ENCODE peak calls at places on chromosomes 6 and 20, in nine cellular contexts. L is omental fat pad; N is HCT116; R is RWPE1; X is CD8-positive, alpha-beta T cell; Z is esophagus muscularis mucosa; I is endothelial cell of umbilical vein; C is WERI-Rb-1; V is left ventricle myocardium inferior. H is an unnamed sample.

GRCh38 chr20:9609892-9610502 is 95.6 kb downstream of the LAMP5 start:
- DNase-seq in L (peak; percentile 43), N (peak; percentile 59), V (no peak), Z (peak; percentile 86), I (peak; percentile 82), C (peak; percentile 61), X (peak; percentile 5), R (peak; percentile 37), H (peak; percentile 58)

GRCh38 chr6:35059606-35060355 is 81.4 kb downstream of the TCP11 start:
- DNase-seq in N (no peak), L (no peak), R (no peak), C (no peak), I (no peak), V (no peak), X (no peak), Z (no peak), H (peak; percentile 33)

GRCh38 chr20:31475472-31476312 is 604 bp downstream of the REM1 start:
- DNase-seq in R (no peak), N (no peak), C (no peak), I (no peak), Z (no peak), X (no peak), V (no peak), L (no peak), H (peak; percentile 40)

GRCh38 chr6:121826156-121826810 is 390.8 kb downstream of the GJA1 start:
- DNase-seq in N (peak; percentile 72), R (peak; percentile 84), I (peak; percentile 94), X (no peak), Z (no peak), V (no peak), C (no peak), L (no peak), H (no peak)

GRCh38 chr20:34709836-34710567 is 5.9 kb downstream of the TP53INP2 start:
- DNase-seq in X (peak; percentile 67), R (peak; percentile 87), V (peak; percentile 85), L (no peak), C (peak; percentile 78), Z (no peak), N (peak; percentile 42), I (peak; percentile 86), H (peak; percentile 58)

GRCh38 chr6:39882567-39882953 is 51.7 kb downstream of the MOCS1 start:
- DNase-seq in N (no peak), V (peak; percentile 51), I (peak; percentile 93), C (no peak), Z (no peak), X (no peak), L (no peak), R (no peak), H (no peak)

GRCh38 chr6:131197716-131198115 is 62.4 kb downstream of the AKAP7 start:
- DNase-seq in L (no peak), R (no peak), I (no peak), Z (no peak), X (peak; percentile 11), N (no peak), C (no peak), V (no peak), H (no peak)

GRCh38 chr20:11136691-11137090 is 462.9 kb upstream of the JAG1 start:
- DNase-seq in X (no peak), L (no peak), R (no peak), I (no peak), N (no peak), C (no peak), V (no peak), Z (no peak), H (no peak)

GRCh38 chr20:36467076-36467999 is 74.0 kb upstream of the MYL9 start:
- DNase-seq in L (no peak), I (peak; percentile 64), X (peak; percentile 56), Z (no peak), R (peak; percentile 81), V (peak; percentile 68), N (no peak), C (peak; percentile 54), H (no peak)

GRCh38 chr20:21436186-21436585 is 38.9 kb upstream of the NKX2-4 start:
- DNase-seq in C (no peak), I (peak; percentile 83), R (peak; percentile 91), X (no peak), N (peak; percentile 18), L (no peak), Z (no peak), V (no peak), H (no peak)

GRCh38 chr20:20334489-20334888 is 33.4 kb upstream of the INSM1 start:
- DNase-seq in N (no peak), R (no peak), Z (no peak), C (no peak), X (no peak), I (no peak), L (no peak), V (no peak), H (no peak)

GRCh38 chr20:47989957-47990356 is 204.7 kb upstream of the SULF2 start:
- DNase-seq in N (no peak), R (peak; percentile 56), X (no peak), C (peak; percentile 49), I (no peak), L (no peak), V (no peak), Z (no peak), H (no peak)

GRCh38 chr6:148240866-148241477 is 101.7 kb upstream of the SASH1 start:
- DNase-seq in Z (peak; percentile 50), N (no peak), R (no peak), L (no peak), V (no peak), I (no peak), C (no peak), X (no peak), H (no peak)

GRCh38 chr6:170158296-170159039 is 132.4 kb downstream of the DLL1 start:
- DNase-seq in V (no peak), I (no peak), X (no peak), N (no peak), L (no peak), Z (no peak), R (no peak), C (no peak), H (no peak)

DNA sequence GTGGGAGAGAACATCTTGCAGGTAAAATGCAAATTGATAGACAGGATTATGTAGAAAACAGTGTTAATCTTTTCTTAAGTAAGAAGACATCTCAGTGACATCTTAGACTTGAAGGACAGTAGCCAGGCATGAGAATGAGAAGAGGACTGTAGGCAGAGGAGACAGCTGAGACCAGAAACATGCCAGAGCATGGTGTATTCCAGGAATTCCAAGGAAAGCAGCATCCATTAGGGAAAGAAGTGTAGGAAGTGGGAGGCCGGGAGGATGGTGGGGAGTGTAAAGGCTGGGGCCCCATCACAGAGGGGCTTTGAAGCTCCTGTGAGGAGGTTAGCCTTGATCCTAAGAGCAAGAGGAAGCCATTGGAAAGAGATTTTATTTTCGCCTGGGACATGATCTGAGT is 225.6 kb downstream of the ARID1B start:
- DNase-seq in I (no peak), Z (no peak), N (no peak), X (no peak), C (no peak), R (no peak), V (no peak), L (no peak), H (no peak)
- TF ChIP-seq CTCF in I (no peak), Z (no peak), N (no peak), X (no peak), C (no peak), R (no peak), V (no peak), L (no peak), H (no peak)

GRCh38 chr6:149995971-149996370 is 29.4 kb downstream of the RAET1L start:
- DNase-seq in I (no peak), L (no peak), C (no peak), X (no peak), V (no peak), R (no peak), Z (peak; percentile 34), N (no peak), H (no peak)
- TF ChIP-seq CTCF in I (no peak), L (no peak), C (no peak), X (no peak), V (no peak), R (no peak), Z (no peak), N (no peak), H (no peak)

GRCh38 chr6:43972915-43973304 is 154.3 kb downstream of the MRPL14 start:
- DNase-seq in I (peak; percentile 72), C (peak; percentile 5), V (peak; percentile 87), X (no peak), R (peak; percentile 43), L (peak; percentile 21), N (no peak), Z (no peak), H (no peak)

GRCh38 chr6:43971776-43972126 is 155.5 kb downstream of the MRPL14 start:
- DNase-seq in C (no peak), N (no peak), R (no peak), X (no peak), V (no peak), I (no peak), L (no peak), Z (no peak), H (no peak)

GRCh38 chr6:43970068-43970912 is 157.0 kb downstream of the MRPL14 start:
- DNase-seq in Z (no peak), V (no peak), C (peak; percentile 6), R (no peak), I (no peak), N (no peak), L (no peak), X (no peak), H (no peak)

GRCh38 chr6:43972179-43972914 is 154.9 kb downstream of the MRPL14 start:
- DNase-seq in X (no peak), V (no peak), N (no peak), C (peak; percentile 5), R (peak; percentile 48), I (no peak), L (no peak), Z (no peak), H (no peak)

DNA sequence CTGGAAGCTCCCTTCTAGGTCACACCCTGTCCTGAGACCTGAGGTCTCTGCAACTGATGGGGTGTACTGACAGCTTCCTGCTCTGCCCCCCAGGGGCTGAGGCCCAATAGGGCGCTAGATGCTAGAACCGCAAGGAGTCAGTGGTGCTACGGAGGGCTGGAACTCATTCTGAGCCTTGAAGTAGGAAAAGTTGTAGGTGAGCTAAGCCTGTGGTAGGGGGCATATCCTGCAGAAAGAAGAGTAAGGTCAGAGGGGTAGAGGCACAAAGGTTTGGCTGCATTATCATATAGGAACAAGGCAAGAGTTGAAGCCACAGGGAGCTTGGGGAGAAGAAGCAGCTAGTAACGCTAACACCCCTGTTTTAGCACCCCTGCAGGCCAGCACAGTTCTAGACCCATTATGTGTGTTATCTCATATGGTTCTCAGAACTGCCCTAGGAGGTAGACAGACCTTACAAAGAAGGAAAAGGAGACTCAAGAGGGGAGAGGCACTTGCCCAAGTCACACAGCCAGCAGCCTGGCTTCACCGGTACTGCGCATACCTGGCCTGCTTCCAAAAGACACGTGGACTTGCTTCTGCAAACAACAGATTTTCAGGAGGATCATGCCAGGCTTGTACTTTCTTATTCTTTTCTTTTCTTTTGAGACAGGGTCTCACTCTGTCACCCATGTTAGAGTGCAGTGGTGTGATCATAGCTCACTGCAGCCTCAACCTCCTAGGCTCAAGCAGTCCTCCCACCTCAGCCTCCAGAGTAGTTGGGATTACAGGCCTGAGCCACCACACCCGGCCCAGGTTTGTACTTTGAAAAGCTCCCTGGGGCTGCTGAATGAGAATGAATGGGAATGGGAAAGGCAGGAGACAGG is 156.1 kb downstream of the MRPL14 start:
- DNase-seq in V (no peak), X (no peak), Z (no peak), N (no peak), R (no peak), L (no peak), C (peak; percentile 6), I (no peak), H (no peak)
- TF ChIP-seq CTCF in V (no peak), X (no peak), Z (no peak), N (no peak), R (no peak), L (no peak), C (no peak), I (no peak), H (no peak)

GRCh38 chr6:132734694-132735236 is 20.9 kb upstream of the VNN1 start:
- DNase-seq in L (no peak), V (no peak), C (no peak), X (no peak), R (no peak), I (no peak), Z (no peak), N (peak; percentile 28), H (no peak)
- TF ChIP-seq CTCF in L (no peak), V (no peak), C (no peak), X (no peak), R (no peak), I (no peak), Z (no peak), N (peak; percentile 44), H (no peak)